ENCODE peak calls at places on chromosomes 12 and 14, in four cellular contexts. B is lower lobe of right lung, T is WERI-Rb-1, N is AG10803. Y is an unnamed sample.

GRCh38 chr12:23221066-23221465 is 596.1 kb downstream of the ETNK1 start:
- DNase-seq in B (no peak), T (peak), N (no peak), Y (no peak)

GRCh38 chr12:132702640-132703039 is 8.0 kb upstream of the PGAM5 start:
- DNase-seq in B (no peak), T (no peak), N (no peak), Y (no peak)

GRCh38 chr12:87816186-87816585 is 213.0 kb downstream of the C12orf50 start:
- DNase-seq in B (no peak), T (no peak), N (no peak), Y (no peak)

GRCh38 chr12:124544983-124545382 is 22.4 kb downstream of the NCOR2 start:
- DNase-seq in B (no peak), T (no peak), N (no peak), Y (no peak)

GRCh38 chr14:75794615-75795038 is 133.6 kb downstream of the TTLL5 start:
- DNase-seq in B (no peak), T (peak), N (peak), Y (peak)

GRCh38 chr12:93300611-93301021 is 77.1 kb upstream of the NUDT4 start:
- DNase-seq in B (no peak), T (no peak), N (no peak), Y (no peak)

GRCh38 chr14:50083467-50084337 is 32.7 kb downstream of the VCPKMT start:
- DNase-seq in B (no peak), T (no peak), N (no peak), Y (no peak)

GRCh38 chr12:13962699-13963098 is 18.7 kb downstream of the GRIN2B start:
- DNase-seq in B (no peak), T (peak), N (no peak), Y (no peak)

GRCh38 chr12:126667340-126667739 is 1599.6 kb upstream of the TMEM132C start:
- DNase-seq in B (no peak), T (no peak), N (peak), Y (peak)

GRCh38 chr12:32390572-32391219 is 8.7 kb upstream of the FGD4 start:
- DNase-seq in B (peak), T (no peak), N (no peak), Y (no peak)

GRCh38 chr14:37695836-37696235 is 100.4 kb downstream of the TTC6 start:
- DNase-seq in B (no peak), T (no peak), N (no peak), Y (peak)

GRCh38 chr12:87660987-87661769 is 368.0 kb downstream of the C12orf50 start:
- DNase-seq in B (no peak), T (no peak), N (no peak), Y (no peak)

GRCh38 chr12:83843531-83843930 is 1069.1 kb downstream of the SLC6A15 start:
- DNase-seq in B (no peak), T (no peak), N (peak), Y (no peak)

GRCh38 chr12:77782034-77782433 is 48.7 kb upstream of the NAV3 start:
- DNase-seq in B (no peak), T (no peak), N (no peak), Y (no peak)

GRCh38 chr14:71532349-71532748 is 399.9 kb upstream of the RGS6 start:
- DNase-seq in B (no peak), T (no peak), N (peak), Y (peak)

GRCh38 chr12:124917135-124917840 is 2.8 kb upstream of the UBC start:
- DNase-seq in B (peak), T (peak), N (peak), Y (peak)

GRCh38 chr12:6321905-6322304 is 11.4 kb downstream of the PLEKHG6 start:
- DNase-seq in B (no peak), T (no peak), N (no peak), Y (no peak)

GRCh38 chr12:57235728-57236131 is 6.2 kb downstream of the SHMT2 start:
- DNase-seq in B (no peak), T (no peak), N (no peak), Y (no peak)

GRCh38 chr14:101972126-101972785 is 7.9 kb downstream of the DYNC1H1 start:
- DNase-seq in B (peak), T (no peak), N (peak), Y (peak)

GRCh38 chr12:25817166-25817565 is 141.3 kb upstream of the RASSF8 start:
- DNase-seq in B (no peak), T (no peak), N (peak), Y (no peak)

GRCh38 chr12:46354111-46354798 is 18.3 kb downstream of the SLC38A2 start:
- DNase-seq in B (no peak), T (no peak), N (no peak), Y (no peak)

GRCh38 chr12:121131941-121132341 is 735 bp upstream of the P2RX7 start:
- DNase-seq in B (no peak), T (no peak), N (no peak), Y (no peak)

GRCh38 chr12:114681149-114681849 is 2.7 kb downstream of the TBX3 start:
- DNase-seq in B (no peak), T (no peak), N (peak), Y (no peak)

GRCh38 chr14:104603623-104604401 is 760 bp downstream of the TMEM179 start:
- DNase-seq in B (peak), T (no peak), N (no peak), Y (no peak)

GRCh38 chr12:120252071-120252906 is 13.2 kb downstream of the PXN start:
- DNase-seq in B (no peak), T (no peak), N (no peak), Y (no peak)

GRCh38 chr14:105398044-105398725 is at the start of gene TEX22:
- DNase-seq in B (peak), T (peak), N (peak), Y (peak)

GRCh38 chr14:72075649-72076334 is 143.6 kb downstream of the RGS6 start:
- DNase-seq in B (no peak), T (no peak), N (no peak), Y (no peak)

GRCh38 chr14:68968051-68968450 is 11.1 kb downstream of the ACTN1 start:
- DNase-seq in B (no peak), T (no peak), N (no peak), Y (no peak)

GRCh38 chr12:724194-724855 is 28.1 kb upstream of the WNK1 start:
- DNase-seq in B (no peak), T (no peak), N (no peak), Y (no peak)

GRCh38 chr12:46585854-46586621 is 213.5 kb upstream of the SLC38A2 start:
- DNase-seq in B (peak), T (no peak), N (peak), Y (peak)

GRCh38 chr14:85076111-85076510 is 453.8 kb upstream of the FLRT2 start:
- DNase-seq in B (no peak), T (no peak), N (no peak), Y (no peak)

GRCh38 chr12:79168687-79169086 is 304.1 kb downstream of the SYT1 start:
- DNase-seq in B (no peak), T (no peak), N (no peak), Y (no peak)

GRCh38 chr12:79174656-79175055 is 310.1 kb downstream of the SYT1 start:
- DNase-seq in B (no peak), T (no peak), N (peak), Y (peak)
- TF ChIP-seq CTCF in B (peak), T (no peak), N (peak), Y (peak)

DNA sequence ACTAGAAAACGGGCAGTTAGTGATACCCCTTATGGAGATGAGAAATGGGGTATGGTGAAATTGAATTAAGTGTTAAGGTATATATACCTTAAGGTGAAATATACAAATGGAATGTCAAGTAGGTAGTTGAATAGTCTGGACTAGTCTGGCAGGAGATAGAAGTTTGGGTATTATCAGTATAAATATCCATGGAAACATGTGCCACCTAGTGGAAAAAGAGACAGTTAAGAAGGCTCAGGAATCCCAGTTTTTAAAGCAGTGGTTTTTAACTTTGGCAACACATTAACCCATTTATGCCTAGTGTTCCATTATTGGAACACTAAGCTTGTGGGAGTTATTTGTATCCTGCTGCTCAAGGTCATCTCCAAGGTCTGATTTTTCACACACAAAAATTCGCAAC is 38.6 kb upstream of the TPH2 start:
- DNase-seq in B (no peak), T (no peak), N (peak), Y (peak)
- TF ChIP-seq CTCF in B (no peak), T (peak), N (peak), Y (peak)

GRCh38 chr12:127893875-127894635 is 372.9 kb upstream of the TMEM132C start:
- DNase-seq in B (no peak), T (no peak), N (no peak), Y (no peak)
- TF ChIP-seq CTCF in B (peak), T (peak), N (peak), Y (peak)

GRCh38 chr12:53327435-53328042 is 6.1 kb upstream of the AAAS start:
- DNase-seq in B (no peak), T (no peak), N (peak), Y (no peak)
- TF ChIP-seq CTCF in B (peak), T (no peak), N (peak), Y (peak)

DNA sequence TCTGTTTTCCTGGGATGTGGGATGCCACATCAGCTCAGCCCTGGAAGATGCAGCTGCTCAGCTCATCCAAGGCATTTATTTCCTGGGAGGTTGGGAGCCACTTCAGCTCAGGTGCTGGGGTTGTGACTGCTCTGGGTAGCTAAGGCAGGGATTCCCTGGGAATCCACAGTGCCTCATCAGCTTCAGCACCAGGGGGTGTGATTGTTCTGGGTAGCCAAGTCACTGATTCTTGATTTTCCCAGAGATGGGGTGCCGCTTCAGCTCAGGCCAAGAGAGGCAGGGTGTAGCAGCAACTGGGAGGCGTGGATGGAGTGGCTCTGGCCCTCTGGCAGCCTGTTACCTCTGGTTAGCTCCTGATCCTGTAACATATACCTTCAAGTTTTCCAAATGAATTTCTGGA is 81.3 kb upstream of the PRMT8 start:
- DNase-seq in B (no peak), T (no peak), N (no peak), Y (no peak)
- TF ChIP-seq CTCF in B (no peak), T (no peak), N (no peak), Y (no peak)

GRCh38 chr14:65916055-65916454 is 503.5 kb downstream of the FUT8 start:
- DNase-seq in B (no peak), T (no peak), N (no peak), Y (no peak)
- TF ChIP-seq CTCF in B (no peak), T (no peak), N (no peak), Y (no peak)

DNA sequence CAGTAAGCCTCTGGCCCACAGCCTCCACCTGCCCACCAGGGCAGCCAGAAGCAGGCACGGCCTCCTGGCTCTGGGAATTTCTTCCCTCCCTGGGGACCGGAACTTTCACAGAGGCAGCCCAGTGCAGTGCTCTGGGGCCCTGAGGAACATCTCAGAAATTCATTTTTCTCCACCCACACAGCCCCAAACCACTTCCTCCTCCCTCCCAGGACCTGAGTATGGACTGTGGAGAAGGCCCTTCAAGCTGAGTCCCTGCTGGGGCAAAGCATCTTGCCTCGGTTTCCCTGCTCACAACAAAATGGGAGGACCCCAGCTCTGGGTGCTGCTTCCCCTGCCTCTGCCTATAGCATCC is 90.4 kb downstream of the CHGA start:
- DNase-seq in B (no peak), T (no peak), N (peak), Y (no peak)
- TF ChIP-seq CTCF in B (no peak), T (no peak), N (no peak), Y (no peak)

GRCh38 chr12:67220065-67220464 is 49.1 kb upstream of the CAND1 start:
- DNase-seq in B (no peak), T (peak), N (no peak), Y (no peak)
- TF ChIP-seq CTCF in B (no peak), T (peak), N (peak), Y (no peak)

GRCh38 chr12:63963863-63964262 is 119.4 kb downstream of the SRGAP1 start:
- DNase-seq in B (no peak), T (no peak), N (no peak), Y (no peak)

GRCh38 chr12:63964301-63964700 is 119.8 kb downstream of the SRGAP1 start:
- DNase-seq in B (no peak), T (peak), N (no peak), Y (no peak)

GRCh38 chr12:63958876-63959275 is 114.4 kb downstream of the SRGAP1 start:
- DNase-seq in B (no peak), T (no peak), N (no peak), Y (no peak)

GRCh38 chr12:63961048-63961447 is 116.5 kb downstream of the SRGAP1 start:
- DNase-seq in B (no peak), T (no peak), N (no peak), Y (no peak)

GRCh38 chr12:63961543-63961942 is 117.0 kb downstream of the SRGAP1 start:
- DNase-seq in B (no peak), T (no peak), N (no peak), Y (no peak)
- TF ChIP-seq CTCF in B (no peak), T (no peak), N (no peak), Y (no peak)

GRCh38 chr14:79077096-79077495 is 906.9 kb downstream of the NRXN3 start:
- DNase-seq in B (no peak), T (no peak), N (no peak), Y (no peak)

GRCh38 chr14:79080040-79080439 is 909.9 kb downstream of the NRXN3 start:
- DNase-seq in B (no peak), T (peak), N (no peak), Y (no peak)

GRCh38 chr14:79084861-79085260 is 914.7 kb downstream of the NRXN3 start:
- DNase-seq in B (no peak), T (peak), N (no peak), Y (no peak)

DNA sequence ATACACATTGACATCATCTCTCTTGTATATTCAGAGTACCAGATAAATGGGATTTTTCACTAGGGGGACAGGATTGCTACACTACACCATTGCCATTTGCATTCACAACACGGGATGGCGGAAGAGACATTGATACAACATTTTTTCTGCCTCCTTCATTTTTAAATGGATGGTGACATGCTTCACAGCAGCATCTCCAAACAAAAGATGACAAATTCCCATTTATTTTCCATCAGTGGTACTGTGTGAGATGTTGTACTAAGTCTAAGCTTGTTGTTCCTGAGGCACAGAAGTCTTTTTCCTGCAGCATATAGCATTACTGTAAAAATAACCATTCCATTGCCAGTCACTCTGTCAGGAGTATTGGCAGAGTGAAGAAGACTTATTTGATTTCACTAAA is 912.7 kb downstream of the NRXN3 start:
- DNase-seq in B (no peak), T (no peak), N (no peak), Y (no peak)
- TF ChIP-seq CTCF in B (no peak), T (no peak), N (no peak), Y (no peak)